ENCODE peak calls at places on chromosomes 11 and 22, in four cellular contexts. S is K562, P is SK-N-SH, R is H1. A is an unnamed sample.

GRCh38 chr11:42021919-42022318 is 562.5 kb upstream of the LRRC4C start:
- DNase-seq in R (no peak), S (no peak), P (peak; percentile 3), A (no peak)

GRCh38 chr11:69840371-69841169 is 21.4 kb upstream of the FGF3 start:
- DNase-seq in P (no peak), S (no peak), R (peak; percentile 46), A (no peak)

GRCh38 chr22:29209624-29209929 is 3.9 kb downstream of the EMID1 start:
- DNase-seq in R (no peak), P (no peak), S (no peak), A (no peak)

GRCh38 chr11:88103337-88104206 is 71.7 kb downstream of the RAB38 start:
- DNase-seq in S (peak; percentile 73), R (peak; percentile 65), P (peak; percentile 15), A (peak; percentile 53)

GRCh38 chr22:41589260-41589600 is 410 bp downstream of the PMM1 start:
- DNase-seq in S (peak; percentile 39), P (peak; percentile 55), R (peak; percentile 59), A (no peak)

GRCh38 chr11:125773516-125773915 is 5.1 kb downstream of the PATE2 start:
- DNase-seq in R (no peak), P (no peak), S (no peak), A (no peak)

GRCh38 chr11:67268036-67268683 is 1.9 kb downstream of the GRK2 start:
- DNase-seq in S (no peak), R (no peak), P (no peak), A (peak; percentile 78)

GRCh38 chr22:17655289-17655688 is 16.7 kb downstream of the BCL2L13 start:
- DNase-seq in S (no peak), R (no peak), P (no peak), A (no peak)

GRCh38 chr11:119041821-119042514 is 11.3 kb upstream of the SLC37A4 start:
- DNase-seq in R (no peak), S (peak; percentile 44), P (no peak), A (no peak)

GRCh38 chr11:112185883-112186282 is 10.6 kb downstream of the BCO2 start:
- DNase-seq in S (no peak), P (no peak), R (no peak), A (no peak)

GRCh38 chr11:95088946-95089619 is 563 bp upstream of the ENDOD1 start:
- DNase-seq in R (no peak), S (no peak), P (no peak), A (no peak)

GRCh38 chr11:95067042-95067827 is 516 bp downstream of the SRSF8 start:
- DNase-seq in R (peak; percentile 83), P (peak; percentile 78), S (peak; percentile 88), A (no peak)

GRCh38 chr11:19725379-19726079 is 12.9 kb downstream of the NAV2 start:
- DNase-seq in S (no peak), P (no peak), R (no peak), A (no peak)

GRCh38 chr22:50027639-50028537 is 15.3 kb upstream of the IL17REL start:
- DNase-seq in R (no peak), S (no peak), P (peak; percentile 84), A (no peak)

GRCh38 chr11:46332568-46333128 is 14.6 kb upstream of the DGKZ start:
- DNase-seq in R (peak; percentile 72), S (no peak), P (peak; percentile 80), A (no peak)

GRCh38 chr11:84558085-84558905 is 1068.8 kb downstream of the DLG2 start:
- DNase-seq in R (no peak), P (peak; percentile 27), S (peak; percentile 45), A (no peak)

DNA sequence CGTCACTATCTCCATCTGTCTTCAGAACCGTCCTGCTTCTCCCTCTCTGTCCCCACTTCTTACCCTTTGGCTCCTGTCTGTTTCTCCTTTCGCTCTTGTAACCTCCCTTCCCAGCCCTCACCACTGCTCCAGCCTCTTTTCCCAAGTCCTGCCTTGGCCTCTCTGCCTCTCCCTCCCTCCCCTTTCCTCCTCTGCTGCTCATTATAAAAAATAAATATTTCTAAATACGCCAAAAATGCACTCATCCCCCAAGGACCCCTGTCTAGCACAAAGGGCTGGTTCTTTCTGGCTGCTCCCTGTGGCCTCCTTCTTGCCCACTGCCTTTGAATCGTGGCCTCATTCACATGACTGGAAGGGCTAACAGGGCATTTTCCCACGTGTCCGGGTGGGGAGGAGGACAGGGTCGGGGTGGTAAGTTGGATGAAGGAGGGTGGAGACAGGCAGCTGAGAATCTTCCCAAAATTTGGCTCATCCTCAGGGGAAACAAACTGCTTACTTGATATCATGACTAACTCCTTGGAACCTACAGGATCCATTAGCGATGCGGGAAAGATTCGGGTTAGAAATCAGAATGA is 26.4 kb upstream of the OAF start:
- DNase-seq in S (no peak), P (no peak), R (peak; percentile 22), A (no peak)
- TF ChIP-seq NRF1 in S (no peak), P (no peak), R (no peak), A (no peak)

DNA sequence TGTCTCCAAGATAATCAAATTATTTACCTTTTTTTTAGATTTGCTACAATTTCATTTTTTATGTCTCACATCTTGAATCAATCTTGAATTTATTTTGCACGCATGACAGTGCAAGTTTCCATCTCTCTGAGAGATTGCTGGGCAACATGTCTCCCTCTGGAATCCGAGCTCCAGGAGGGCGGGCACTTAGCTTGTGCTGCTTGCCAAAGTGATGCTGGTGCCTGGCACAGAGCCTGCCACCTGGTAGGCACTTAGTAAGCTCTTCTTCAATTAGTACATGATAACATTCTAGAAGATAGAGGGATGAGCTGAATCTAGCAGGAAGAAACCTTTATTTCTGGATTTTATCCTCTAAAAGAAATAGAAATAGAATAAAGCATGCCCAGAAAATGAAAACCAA is 27.4 kb upstream of the OR9I1 start:
- DNase-seq in R (no peak), S (no peak), P (no peak), A (no peak)
- TF ChIP-seq NRF1 in R (no peak), S (no peak), P (no peak), A (no peak)

GRCh38 chr22:36358533-36359171 is 29.1 kb downstream of the MYH9 start:
- DNase-seq in R (no peak), S (no peak), P (no peak), A (no peak)
- TF ChIP-seq NRF1 in R (no peak), S (no peak), P (no peak), A (no peak)

GRCh38 chr11:2428322-2428795 is 16.0 kb downstream of the TRPM5 start:
- DNase-seq in R (peak; percentile 93), S (peak; percentile 72), P (peak; percentile 85), A (no peak)
- TF ChIP-seq NRF1 in R (no peak), S (no peak), P (no peak), A (no peak)

GRCh38 chr22:23282089-23282501 is 101.8 kb downstream of the BCR start:
- DNase-seq in S (no peak), P (no peak), R (no peak), A (no peak)
- TF ChIP-seq NRF1 in S (no peak), P (no peak), R (no peak), A (no peak)

GRCh38 chr11:5624489-5625278 is at the start of gene TRIM34:
- DNase-seq in R (peak; percentile 53), S (peak; percentile 76), P (no peak), A (peak; percentile 90)
- TF ChIP-seq NRF1 in R (no peak), S (no peak), P (no peak), A (no peak)

DNA sequence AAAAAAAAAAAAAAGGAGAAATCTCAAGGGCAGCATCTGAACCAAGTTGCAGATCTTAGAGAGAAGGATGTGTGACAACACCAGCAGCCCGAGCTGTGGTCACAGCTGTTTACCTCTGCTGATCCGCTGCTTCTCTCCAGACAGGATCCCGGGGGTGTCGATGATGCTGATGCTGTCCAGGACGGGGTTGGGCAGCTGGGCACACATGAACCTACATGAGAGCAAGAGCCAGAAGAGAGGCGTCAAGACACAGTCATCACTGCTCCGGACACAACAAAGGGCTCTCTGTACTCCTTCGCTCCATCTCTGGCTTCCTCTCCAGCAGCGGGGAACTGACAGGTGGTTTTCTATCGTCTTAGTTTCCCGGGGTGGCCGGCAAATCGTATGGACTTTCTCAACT is 4.1 kb downstream of the EHD1 start:
- DNase-seq in S (no peak), R (no peak), P (no peak), A (no peak)
- TF ChIP-seq NRF1 in S (no peak), R (no peak), P (no peak), A (no peak)

GRCh38 chr22:44461083-44461375 is 37.0 kb downstream of the RTL6 start:
- DNase-seq in R (peak; percentile 13), P (no peak), S (no peak), A (no peak)

GRCh38 chr22:44456661-44457412 is 41.2 kb downstream of the RTL6 start:
- DNase-seq in R (no peak), S (no peak), P (no peak), A (no peak)

GRCh38 chr22:44458044-44459020 is 39.7 kb downstream of the RTL6 start:
- DNase-seq in P (no peak), S (no peak), R (no peak), A (no peak)

GRCh38 chr22:44460287-44461082 is 37.5 kb downstream of the RTL6 start:
- DNase-seq in P (no peak), R (no peak), S (no peak), A (no peak)

DNA sequence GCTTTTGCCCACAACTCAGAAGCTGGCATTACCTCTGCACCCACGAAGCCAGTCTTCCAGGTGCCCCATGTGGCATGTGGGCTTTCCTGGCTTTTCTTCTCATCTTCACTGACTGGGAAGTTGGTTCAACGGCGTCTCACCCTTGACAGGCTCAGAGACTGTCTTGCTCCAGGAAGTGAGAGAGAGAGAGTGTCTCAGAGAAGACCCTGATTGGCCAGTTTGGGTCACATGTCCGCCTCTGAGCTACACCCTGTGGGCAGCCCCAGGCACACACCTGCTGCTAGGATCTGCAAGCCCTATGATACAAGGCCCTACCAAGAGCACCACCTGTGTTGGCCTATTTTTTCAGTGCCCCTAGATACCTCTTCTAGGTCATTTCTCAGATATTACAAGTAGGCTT is 39.0 kb downstream of the RTL6 start:
- DNase-seq in P (no peak), R (no peak), S (no peak), A (no peak)
- TF ChIP-seq NRF1 in P (no peak), R (no peak), S (no peak), A (no peak)

GRCh38 chr11:64917663-64917995 is 620 bp upstream of the ATG2A start:
- DNase-seq in S (no peak), P (no peak), R (no peak), A (no peak)
- TF ChIP-seq NRF1 in S (no peak), P (no peak), R (no peak), A (no peak)